ENCODE peak calls at places on chromosome 4, in seven cellular contexts. Z is H9, D is HepG2, K is breast epithelium, W is PC-3, C is tibial artery, N is upper lobe of left lung. I is an unnamed sample.
A peak's percentile ranks its signal among the peaks of the same experiment; 100 is the strongest.

GRCh38 chr4:104425003-104425402 is 69.7 kb downstream of the CXXC4 start:
- DNase-seq in C (no peak), D (no peak), Z (no peak), W (no peak), N (no peak), K (no peak), I (peak; percentile 1)

GRCh38 chr4:9832640-9833039 is 51.2 kb downstream of the DRD5 start:
- DNase-seq in D (no peak), Z (no peak), W (no peak), N (no peak), K (no peak), C (no peak), I (no peak)

GRCh38 chr4:153790962-153791551 is 2.2 kb upstream of the SFRP2 start:
- DNase-seq in D (no peak), C (peak; percentile 55), W (no peak), Z (peak; percentile 91), K (no peak), N (peak; percentile 89), I (peak; percentile 25)

GRCh38 chr4:121139533-121140222 is 24.4 kb downstream of the TNIP3 start:
- DNase-seq in D (no peak), W (peak; percentile 51), K (no peak), Z (no peak), C (no peak), N (no peak), I (no peak)

GRCh38 chr4:1992468-1993168 is 16.2 kb downstream of the NELFA start:
- DNase-seq in N (peak; percentile 79), Z (peak; percentile 90), W (no peak), D (no peak), C (no peak), K (peak; percentile 36), I (no peak)

GRCh38 chr4:134906404-134907023 is 704.9 kb upstream of the PABPC4L start:
- DNase-seq in N (no peak), Z (peak; percentile 34), K (no peak), W (peak; percentile 35), C (no peak), D (no peak), I (no peak)

GRCh38 chr4:148170408-148171385 is 271.5 kb downstream of the NR3C2 start:
- DNase-seq in C (no peak), K (no peak), N (no peak), Z (no peak), D (no peak), W (peak; percentile 69), I (no peak)

GRCh38 chr4:172202480-172203076 is 389.4 kb downstream of the GALNTL6 start:
- DNase-seq in N (no peak), W (peak; percentile 40), D (peak; percentile 10), K (no peak), C (no peak), Z (no peak), I (no peak)

GRCh38 chr4:183783933-183784622 is 121.0 kb upstream of the STOX2 start:
- DNase-seq in Z (no peak), W (peak; percentile 13), C (peak; percentile 50), N (no peak), K (no peak), D (no peak), I (peak; percentile 62)

GRCh38 chr4:71553605-71554004 is 214.8 kb downstream of the SLC4A4 start:
- DNase-seq in N (no peak), Z (no peak), K (no peak), C (no peak), D (no peak), W (peak; percentile 64), I (peak; percentile 2)

GRCh38 chr4:99763635-99764101 is 53.0 kb upstream of the DAPP1 start:
- DNase-seq in K (no peak), C (peak; percentile 48), N (no peak), D (no peak), W (peak; percentile 95), Z (no peak), I (peak; percentile 20)

GRCh38 chr4:22434895-22435294 is 81.0 kb downstream of the ADGRA3 start:
- DNase-seq in D (peak; percentile 59), C (no peak), N (no peak), K (no peak), Z (peak; percentile 65), W (peak; percentile 48), I (peak; percentile 63)

GRCh38 chr4:53908661-53909078 is 155.7 kb downstream of the CHIC2 start:
- DNase-seq in W (peak; percentile 95), Z (no peak), C (peak; percentile 40), N (no peak), K (no peak), D (peak; percentile 83), I (peak; percentile 29)

GRCh38 chr4:127249066-127249766 is 383.5 kb upstream of the INTU start:
- DNase-seq in W (peak; percentile 1), C (no peak), D (no peak), Z (no peak), N (no peak), K (no peak), I (no peak)

GRCh38 chr4:48047896-48048295 is 31.3 kb downstream of the NIPAL1 start:
- DNase-seq in Z (no peak), D (no peak), K (no peak), N (no peak), C (no peak), W (no peak), I (peak; percentile 66)

GRCh38 chr4:7539659-7540058 is 104.9 kb upstream of the PSAPL1 start:
- DNase-seq in W (peak; percentile 82), D (peak; percentile 48), N (peak; percentile 34), C (no peak), Z (peak; percentile 82), K (no peak), I (no peak)

GRCh38 chr4:7970031-7970946 is 30.6 kb upstream of the AFAP1 start:
- DNase-seq in C (no peak), Z (no peak), D (peak; percentile 76), K (peak; percentile 27), W (peak; percentile 71), N (no peak), I (no peak)

GRCh38 chr4:106522839-106523238 is 154.3 kb upstream of the GIMD1 start:
- DNase-seq in D (peak; percentile 37), K (no peak), N (no peak), W (peak; percentile 33), C (no peak), Z (no peak), I (no peak)

GRCh38 chr4:80360102-80360501 is 24.6 kb downstream of the CFAP299 start:
- DNase-seq in W (no peak), K (no peak), D (no peak), Z (peak; percentile 34), C (no peak), N (no peak), I (no peak)

GRCh38 chr4:80360900-80361299 is 25.4 kb downstream of the CFAP299 start:
- DNase-seq in C (no peak), W (peak; percentile 19), D (no peak), K (no peak), N (no peak), Z (no peak), I (no peak)

GRCh38 chr4:80362578-80363181 is 27.1 kb downstream of the CFAP299 start:
- DNase-seq in K (no peak), W (peak; percentile 70), D (peak; percentile 20), C (no peak), Z (peak; percentile 65), N (no peak), I (peak; percentile 15)

GRCh38 chr4:80365928-80366327 is 30.4 kb downstream of the CFAP299 start:
- DNase-seq in C (no peak), K (peak; percentile 27), D (peak; percentile 23), N (no peak), Z (peak; percentile 62), W (peak; percentile 82), I (peak; percentile 94)

DNA sequence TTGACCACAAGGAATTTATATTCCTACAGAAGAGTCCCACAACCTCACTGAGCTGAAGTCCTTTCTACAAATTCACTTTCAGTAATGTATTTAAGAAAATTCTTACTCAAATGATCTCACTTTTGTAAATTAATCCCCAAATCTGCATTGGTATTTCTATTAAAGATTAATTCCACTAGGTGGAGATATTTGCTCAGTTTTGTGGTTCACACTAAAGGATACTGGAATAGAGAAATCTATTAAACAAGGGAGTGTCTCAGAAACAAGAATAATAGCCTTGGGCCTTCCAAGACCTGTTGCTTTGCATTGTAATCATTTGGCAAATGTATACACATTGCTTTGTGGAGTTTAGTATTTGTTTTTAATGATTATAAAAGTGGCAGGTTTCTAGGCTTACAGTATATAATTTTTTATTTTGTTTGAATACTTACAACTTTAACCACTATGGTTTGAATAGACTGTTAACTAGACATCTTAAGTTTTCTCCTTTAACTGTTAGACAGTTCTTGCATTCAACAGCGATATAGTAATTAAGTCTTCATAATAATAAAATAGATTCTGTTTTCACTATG is 25.9 kb downstream of the CFAP299 start:
- DNase-seq in C (no peak), K (no peak), Z (no peak), D (peak; percentile 5), N (no peak), W (peak; percentile 68), I (no peak)
- TF ChIP-seq CTCF in C (peak; percentile 17), K (peak; percentile 37), Z (peak; percentile 64), D (peak; percentile 10), N (peak; percentile 33), W (peak; percentile 69), I (no peak)

GRCh38 chr4:87058272-87059073 is 123.7 kb downstream of the AFF1 start:
- DNase-seq in Z (peak; percentile 53), W (peak; percentile 70), D (no peak), K (no peak), C (no peak), N (no peak), I (peak; percentile 65)

GRCh38 chr4:87056884-87057283 is 122.1 kb downstream of the AFF1 start:
- DNase-seq in N (no peak), D (no peak), Z (no peak), C (no peak), W (no peak), K (no peak), I (no peak)

GRCh38 chr4:87054900-87055299 is 120.1 kb downstream of the AFF1 start:
- DNase-seq in N (no peak), C (no peak), D (no peak), W (no peak), Z (no peak), K (no peak), I (peak; percentile 53)

GRCh38 chr4:87055340-87055739 is 120.5 kb downstream of the AFF1 start:
- DNase-seq in N (no peak), K (no peak), D (no peak), Z (no peak), W (no peak), C (no peak), I (no peak)

DNA sequence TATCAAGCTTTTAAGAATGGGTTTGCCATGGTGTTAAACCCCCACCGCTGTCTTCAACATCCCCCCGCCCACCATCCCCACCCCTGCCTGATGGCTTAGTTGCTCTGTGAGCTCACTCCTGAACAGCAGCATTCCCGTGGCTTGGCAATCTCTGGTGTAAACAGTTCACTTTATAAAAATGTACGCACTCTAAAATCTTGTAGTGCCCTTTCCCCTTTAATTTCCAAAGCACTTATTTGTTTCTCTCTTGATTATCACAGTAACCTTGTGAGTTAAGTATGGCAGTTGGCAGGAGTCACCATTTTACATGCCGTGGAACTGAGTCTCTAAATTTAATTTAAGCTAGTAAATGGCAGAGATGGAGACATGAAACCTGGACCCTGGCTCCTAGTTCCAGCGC is 123.0 kb downstream of the AFF1 start:
- DNase-seq in Z (no peak), D (no peak), W (peak; percentile 13), K (no peak), N (no peak), C (no peak), I (no peak)
- H3K4me1 ChIP-seq in Z (peaks cover 3% of the 10 kb centered on the region), D (peaks cover 7% of the 10 kb centered on the region), W (peaks cover 60% of the 10 kb centered on the region), K (peaks cover 30% of the 10 kb centered on the region), N (peaks cover 72% of the 10 kb centered on the region), C (no peaks in the 10 kb centered on the region), I (peaks cover 88% of the 10 kb centered on the region)

GRCh38 chr4:57193996-57194675 is 84.0 kb upstream of the IGFBP7 start:
- DNase-seq in W (no peak), N (peak; percentile 52), D (no peak), Z (peak; percentile 67), C (no peak), K (no peak), I (no peak)
- TF ChIP-seq CTCF in W (no peak), N (no peak), D (no peak), Z (peak; percentile 36), C (no peak), K (no peak), I (no peak)

GRCh38 chr4:77002721-77003120 is 53.2 kb downstream of the SEPTIN11 start:
- DNase-seq in Z (no peak), W (no peak), D (no peak), K (no peak), N (no peak), C (no peak), I (no peak)
- H3K4me1 ChIP-seq in Z (peaks cover 15% of the 10 kb centered on the region), W (peaks cover 26% of the 10 kb centered on the region), D (no peaks in the 10 kb centered on the region), K (no peaks in the 10 kb centered on the region), N (peaks cover 35% of the 10 kb centered on the region), C (no peaks in the 10 kb centered on the region), I (peaks cover 30% of the 10 kb centered on the region)

I was measured in thyroid gland.